ENCODE peak calls at places on chromosomes 6 and 20, in five cellular contexts. L, W, E, C and I are unnamed samples.
A peak's percentile ranks its signal among the peaks of the same experiment; 100 is the strongest.

GRCh38 chr6:25404693-25405169 is 125.6 kb downstream of the CARMIL1 start:
- DNase-seq in W (no peak), C (no peak), L (no peak), E (no peak), I (no peak)

GRCh38 chr20:61500791-61501321 is 248.8 kb downstream of the CDH4 start:
- DNase-seq in E (peak; percentile 10), C (no peak), L (no peak), W (no peak), I (no peak)

GRCh38 chr6:77987035-77987384 is 334.2 kb downstream of the MEI4 start:
- DNase-seq in E (no peak), C (no peak), W (no peak), L (no peak), I (no peak)

GRCh38 chr6:79812195-79812594 is 135.2 kb downstream of the ELOVL4 start:
- DNase-seq in L (no peak), E (no peak), W (no peak), C (no peak), I (no peak)

GRCh38 chr6:169528755-169529154 is 173.1 kb downstream of the WDR27 start:
- DNase-seq in E (no peak), C (no peak), L (no peak), W (no peak), I (no peak)

GRCh38 chr20:39480644-39481043 is 518.5 kb downstream of the DHX35 start:
- DNase-seq in E (no peak), L (no peak), C (no peak), W (no peak), I (no peak)

GRCh38 chr6:53986165-53986720 is 125.0 kb upstream of the MLIP start:
- DNase-seq in E (peak; percentile 82), C (peak; percentile 6), W (peak; percentile 15), L (peak; percentile 24), I (peak; percentile 20)

GRCh38 chr6:39933669-39934059 is 598 bp downstream of the MOCS1 start:
- DNase-seq in L (no peak), W (no peak), C (no peak), E (no peak), I (no peak)

GRCh38 chr6:101818056-101818455 is 424.5 kb downstream of the GRIK2 start:
- DNase-seq in E (no peak), L (no peak), W (no peak), C (no peak), I (no peak)

GRCh38 chr20:9244811-9245210 is 175.9 kb downstream of the PLCB4 start:
- DNase-seq in C (no peak), W (no peak), L (no peak), E (no peak), I (no peak)

GRCh38 chr6:44508646-44509045 is 121.1 kb downstream of the CDC5L start:
- DNase-seq in L (peak; percentile 31), W (no peak), E (no peak), C (no peak), I (no peak)

GRCh38 chr6:111417946-111418345 is 65.1 kb downstream of the REV3L start:
- DNase-seq in L (no peak), W (no peak), C (no peak), E (no peak), I (no peak)

GRCh38 chr20:51400051-51400926 is 142.2 kb downstream of the NFATC2 start:
- DNase-seq in E (no peak), C (no peak), W (no peak), L (no peak), I (no peak)

GRCh38 chr6:6998194-6998569 is 109.6 kb upstream of the RREB1 start:
- DNase-seq in E (no peak), C (no peak), L (no peak), W (no peak), I (no peak)

GRCh38 chr20:39010496-39010895 is 48.4 kb downstream of the DHX35 start:
- DNase-seq in L (no peak), E (no peak), W (no peak), C (no peak), I (no peak)

GRCh38 chr6:154974485-154975149 is 20.5 kb upstream of the TIAM2 start:
- DNase-seq in L (no peak), C (no peak), E (no peak), W (no peak), I (no peak)

GRCh38 chr20:34322267-34323105 is 19.3 kb upstream of the AHCY start:
- DNase-seq in W (no peak), E (no peak), L (no peak), C (no peak), I (no peak)

GRCh38 chr6:82331031-82331773 is 32.4 kb upstream of the TPBG start:
- DNase-seq in C (no peak), W (no peak), L (peak; percentile 49), E (peak; percentile 29), I (no peak)

DNA sequence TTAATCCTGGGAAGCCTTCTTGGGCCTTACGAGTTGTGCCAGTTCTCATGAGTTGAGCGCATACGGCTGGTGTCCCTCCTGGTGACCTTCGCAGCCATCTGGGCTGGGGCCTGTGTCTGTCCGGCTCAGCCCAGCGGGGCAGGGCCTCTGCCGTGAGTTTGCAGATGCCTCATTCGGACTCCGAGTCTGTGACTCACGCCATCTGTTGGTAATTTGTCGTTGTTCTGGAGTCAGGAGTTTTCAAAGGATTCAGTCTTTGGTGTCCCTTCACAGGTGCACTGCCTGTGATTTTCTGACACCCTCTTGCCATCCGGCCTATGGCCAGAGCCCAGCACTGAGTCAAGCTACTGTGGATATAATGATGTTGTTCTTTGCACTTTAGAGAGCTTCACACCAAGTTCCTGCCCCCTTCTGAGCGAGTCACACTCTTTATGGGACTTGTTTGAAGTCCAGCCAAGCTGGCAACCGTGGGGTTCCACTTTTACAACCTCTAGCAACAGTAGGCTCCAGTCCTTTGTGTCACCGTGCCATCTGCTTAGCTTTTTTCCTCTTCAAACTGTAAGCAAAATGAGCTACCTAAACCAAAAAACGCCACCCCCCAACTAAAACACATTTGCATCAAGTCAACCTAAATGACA is 175.6 kb downstream of the AIG1 start:
- DNase-seq in E (no peak), W (no peak), L (peak; percentile 37), C (peak; percentile 17), I (no peak)
- TF ChIP-seq CTCF in E (no peak), W (no peak), L (peak; percentile 25), C (no peak), I (no peak)

DNA sequence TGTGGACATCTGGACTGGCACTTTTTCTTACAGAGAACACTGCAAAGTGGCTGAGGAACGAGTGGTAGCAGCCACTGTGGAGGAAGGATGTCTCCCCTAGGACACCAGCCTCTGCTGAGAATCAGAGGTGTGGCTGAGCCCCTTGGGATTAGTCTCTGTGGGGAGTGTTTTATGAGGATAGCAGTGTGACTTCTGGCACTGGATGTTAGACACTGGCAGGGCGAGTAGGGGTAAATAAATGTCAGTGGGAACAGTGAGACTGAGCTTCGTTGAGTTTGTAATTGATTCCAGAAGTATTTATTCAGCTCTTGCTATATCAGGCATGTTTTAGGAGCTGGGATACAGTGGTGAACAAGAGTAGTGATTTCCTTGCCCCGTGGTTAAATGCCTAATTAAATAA is 124.0 kb downstream of the JARID2 start:
- DNase-seq in E (no peak), L (no peak), W (no peak), C (no peak), I (no peak)
- TF ChIP-seq CTCF in E (no peak), L (no peak), W (no peak), C (no peak), I (no peak)

DNA sequence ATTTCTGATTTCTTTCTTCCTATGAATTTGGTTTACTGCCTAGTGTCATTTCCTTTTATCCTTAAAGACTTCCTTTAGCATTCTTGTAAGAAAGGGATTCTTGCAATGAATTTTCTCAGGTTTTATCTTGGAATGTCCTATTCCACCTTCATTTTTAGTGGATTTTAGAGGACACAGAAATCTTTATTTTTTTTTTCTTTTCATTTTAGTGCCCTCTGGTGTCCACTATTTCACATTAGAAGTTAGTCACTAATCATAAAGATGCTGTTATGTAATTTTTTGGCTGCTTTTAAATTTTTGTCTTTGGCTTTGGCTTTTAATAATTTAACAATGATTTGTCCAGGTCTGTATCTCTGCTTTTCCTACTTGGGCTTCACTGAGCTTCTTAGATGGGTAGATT is 28.1 kb downstream of the LMBRD1 start:
- DNase-seq in C (no peak), E (peak; percentile 23), W (no peak), L (no peak), I (no peak)
- TF ChIP-seq CTCF in C (peak; percentile 24), E (peak; percentile 39), W (peak; percentile 52), L (peak; percentile 29), I (peak; percentile 44)

GRCh38 chr6:70208235-70208790 is 94.6 kb downstream of the COL9A1 start:
- DNase-seq in E (no peak), L (no peak), C (no peak), W (no peak), I (no peak)

GRCh38 chr6:70215460-70215859 is 87.4 kb downstream of the COL9A1 start:
- DNase-seq in L (no peak), W (no peak), C (no peak), E (no peak), I (no peak)

DNA sequence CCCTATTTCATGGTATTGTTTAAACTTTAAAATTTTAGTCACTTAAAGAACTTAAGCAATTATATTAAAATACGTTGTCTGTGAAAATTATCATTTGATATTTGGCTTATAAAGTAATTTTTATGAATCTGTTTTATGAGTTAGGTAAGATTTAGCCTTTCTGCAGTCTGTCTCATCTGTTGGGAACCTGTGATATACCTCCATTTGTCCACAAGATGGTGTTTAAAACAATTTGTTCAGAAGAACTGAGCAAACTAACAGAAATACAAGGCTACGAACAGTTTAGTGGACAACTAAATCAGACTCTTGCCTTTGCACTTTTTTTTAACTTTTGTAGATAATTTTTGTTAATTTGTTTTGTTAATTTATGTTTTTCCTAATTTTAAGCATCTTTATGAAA is 92.4 kb downstream of the COL9A1 start:
- DNase-seq in W (no peak), L (no peak), C (no peak), E (peak; percentile 1), I (no peak)
- TF ChIP-seq CTCF in W (peak; percentile 60), L (peak; percentile 26), C (peak; percentile 48), E (peak; percentile 27), I (peak; percentile 60)

DNA sequence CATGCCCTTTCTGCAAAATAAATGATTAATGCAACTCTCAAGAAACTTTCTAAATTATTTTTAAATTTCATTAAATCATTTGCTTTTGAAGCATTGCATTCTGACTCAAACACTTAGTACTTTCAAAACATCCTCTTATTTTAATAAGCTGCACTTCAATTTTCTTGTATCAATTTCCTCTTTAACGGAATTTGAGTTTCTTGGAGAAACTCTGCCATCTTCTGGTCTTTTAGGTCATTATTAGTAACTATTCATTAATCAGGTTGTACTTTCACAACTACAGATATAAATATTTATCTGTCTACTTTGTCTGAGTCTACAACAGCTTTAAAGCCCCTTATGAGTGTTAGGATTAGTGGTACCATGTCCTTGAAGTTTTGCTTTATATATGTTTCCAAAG is 30.2 kb downstream of the TMX4 start:
- DNase-seq in E (no peak), L (no peak), C (no peak), W (no peak), I (no peak)
- TF ChIP-seq CTCF in E (no peak), L (no peak), C (no peak), W (no peak), I (no peak)

GRCh38 chr6:10404107-10404798 is 10.6 kb downstream of the TFAP2A start:
- DNase-seq in W (peak; percentile 86), L (peak; percentile 76), E (peak; percentile 95), C (peak; percentile 94), I (peak; percentile 91)
- TF ChIP-seq CTCF in W (peak; percentile 47), L (peak; percentile 55), E (peak; percentile 36), C (peak; percentile 27), I (peak; percentile 57)

GRCh38 chr6:46862381-46862780 is 59.4 kb downstream of the ADGRF5 start:
- DNase-seq in E (no peak), W (no peak), C (no peak), L (no peak), I (no peak)
- TF ChIP-seq CTCF in E (peak; percentile 1), W (no peak), C (no peak), L (no peak), I (peak; percentile 19)